ENCODE peak calls at places on chromosome 2, in eight cellular contexts. Z is NT2/D1, N is hepatocyte, V is amniotic epithelial cell, H is nephron progenitor cell, L is NCI-H2029 treated with DMSO at 0.1 percent for 48 hours, X is A673, R is AG20443. C is an unnamed sample.

GRCh38 chr2:171210864-171211431 is 50.3 kb upstream of the TLK1 start:
- DNase-seq in Z (no peak), N (no peak), V (no peak), H (no peak), L (no peak), X (no peak), R (no peak), C (no peak)

GRCh38 chr2:128301501-128301966 is 17.1 kb downstream of the HS6ST1 start:
- DNase-seq in Z (no peak), N (no peak), V (peak), H (no peak), L (no peak), X (no peak), R (peak), C (no peak)

GRCh38 chr2:10813085-10813748 is 632 bp upstream of the PDIA6 start:
- DNase-seq in Z (no peak), N (no peak), V (peak), H (no peak), L (no peak), X (no peak), R (no peak), C (no peak)

GRCh38 chr2:147663153-147663961 is 181.5 kb upstream of the ACVR2A start:
- DNase-seq in Z (no peak), N (no peak), V (no peak), H (no peak), L (no peak), X (no peak), R (peak), C (no peak)

GRCh38 chr2:69214898-69215297 is 172.1 kb downstream of the GFPT1 start:
- DNase-seq in Z (no peak), N (peak), V (no peak), H (no peak), L (peak), X (peak), R (peak), C (no peak)

GRCh38 chr2:170680172-170680913 is 34.8 kb upstream of the SP5 start:
- DNase-seq in Z (no peak), N (no peak), V (no peak), H (no peak), L (no peak), X (no peak), R (no peak), C (no peak)

GRCh38 chr2:118774458-118775133 is 72.9 kb downstream of the EN1 start:
- DNase-seq in Z (peak), N (peak), V (peak), H (peak), L (no peak), X (peak), R (peak), C (no peak)

GRCh38 chr2:201580486-201580885 is 62.8 kb downstream of the TMEM237 start:
- DNase-seq in Z (no peak), N (no peak), V (peak), H (no peak), L (no peak), X (no peak), R (peak), C (no peak)

GRCh38 chr2:119267604-119268003 is 44.0 kb downstream of the STEAP3 start:
- DNase-seq in Z (no peak), N (no peak), V (no peak), H (no peak), L (no peak), X (no peak), R (no peak), C (no peak)

GRCh38 chr2:102383722-102384121 is 28.1 kb downstream of the IL18R1 start:
- DNase-seq in Z (no peak), N (no peak), V (no peak), H (no peak), L (no peak), X (no peak), R (no peak), C (no peak)

GRCh38 chr2:238879621-238880377 is 31.9 kb downstream of the TWIST2 start:
- DNase-seq in Z (no peak), N (no peak), V (no peak), H (no peak), L (no peak), X (no peak), R (no peak), C (no peak)

GRCh38 chr2:44902767-44903166 is 38.7 kb upstream of the SIX3 start:
- DNase-seq in Z (no peak), N (no peak), V (no peak), H (no peak), L (no peak), X (peak), R (no peak), C (peak)